ENCODE peak calls at places on chromosomes 7 and 10, in nine cellular contexts. T is hepatocyte; G is cardiac muscle cell; F is CD4-positive, alpha-beta memory T cell; W is sigmoid colon; H is neuronal stem cell; O is gastrocnemius medialis; Q is body of pancreas; D is adrenal gland. V is an unnamed sample.
A peak's percentile ranks its signal among the peaks of the same experiment; 100 is the strongest.

GRCh38 chr7:27115161-27116018 is 12.9 kb upstream of the HOXA2 start:
- DNase-seq in D (no peak), Q (no peak), O (no peak), W (peak; percentile 75), G (no peak), F (no peak), H (no peak), T (peak; percentile 72), V (no peak)

GRCh38 chr7:24401628-24402593 is 117.9 kb downstream of the NPY start:
- DNase-seq in F (peak; percentile 13), G (peak; percentile 11), W (no peak), D (no peak), T (peak; percentile 41), H (no peak), Q (no peak), O (no peak), V (no peak)

GRCh38 chr10:87847550-87847949 is 15.8 kb downstream of the KLLN start:
- DNase-seq in F (no peak), D (no peak), T (no peak), Q (no peak), W (no peak), H (no peak), O (no peak), G (no peak), V (no peak)

GRCh38 chr7:138982204-138982623 is 1.0 kb upstream of the KIAA1549 start:
- DNase-seq in D (no peak), T (peak; percentile 41), F (no peak), G (no peak), H (no peak), W (no peak), O (no peak), Q (no peak), V (no peak)

GRCh38 chr10:91219371-91220193 is 881 bp upstream of the PCGF5 start:
- DNase-seq in H (no peak), F (no peak), Q (no peak), G (no peak), O (no peak), D (no peak), W (no peak), T (peak; percentile 46), V (no peak)

GRCh38 chr10:6083523-6084475 is 5.0 kb upstream of the RBM17 start:
- DNase-seq in O (no peak), F (peak; percentile 61), W (no peak), H (no peak), Q (no peak), G (no peak), T (no peak), D (no peak), V (no peak)

GRCh38 chr10:29026065-29026797 is 262.6 kb upstream of the LYZL1 start:
- DNase-seq in G (peak; percentile 17), O (no peak), W (no peak), D (no peak), H (no peak), F (no peak), T (no peak), Q (no peak), V (no peak)

GRCh38 chr7:135333196-135333595 is 99.6 kb downstream of the STRA8 start:
- DNase-seq in W (no peak), Q (no peak), F (no peak), T (no peak), H (no peak), G (no peak), O (no peak), D (peak; percentile 43), V (no peak)

GRCh38 chr10:128001346-128001745 is 94.4 kb downstream of the PTPRE start:
- DNase-seq in D (no peak), F (no peak), O (no peak), H (no peak), W (peak; percentile 38), T (no peak), Q (no peak), G (no peak), V (no peak)

GRCh38 chr7:111587715-111588433 is 25.6 kb upstream of the IMMP2L start:
- DNase-seq in D (no peak), G (no peak), W (no peak), F (no peak), O (no peak), T (no peak), H (no peak), Q (no peak), V (no peak)

GRCh38 chr7:65448824-65449504 is 75.3 kb downstream of the ZNF92 start:
- DNase-seq in W (no peak), H (no peak), D (no peak), O (no peak), T (no peak), F (no peak), G (no peak), Q (no peak), V (no peak)

GRCh38 chr10:24862586-24862985 is 89.8 kb downstream of the PRTFDC1 start:
- DNase-seq in G (no peak), H (no peak), Q (no peak), D (no peak), W (no peak), F (no peak), T (no peak), O (no peak), V (no peak)

GRCh38 chr7:51455086-51455485 is 138.5 kb upstream of the COBL start:
- DNase-seq in O (no peak), G (no peak), W (no peak), D (no peak), T (no peak), H (no peak), F (no peak), Q (no peak), V (no peak)

GRCh38 chr7:46603780-46604725 is 683.0 kb upstream of the IGFBP3 start:
- DNase-seq in G (peak; percentile 73), Q (peak; percentile 80), T (peak; percentile 68), W (peak; percentile 99), F (no peak), H (no peak), O (peak; percentile 93), D (peak; percentile 88), V (peak; percentile 90)

GRCh38 chr10:3008518-3009195 is 58.7 kb upstream of the PFKP start:
- DNase-seq in H (no peak), T (no peak), Q (no peak), G (no peak), F (no peak), D (no peak), O (no peak), W (no peak), V (no peak)

GRCh38 chr10:71064413-71065118 is 147.8 kb upstream of the UNC5B start:
- DNase-seq in O (peak; percentile 50), G (peak; percentile 84), F (no peak), W (no peak), Q (no peak), T (no peak), D (no peak), H (no peak), V (no peak)

GRCh38 chr7:44490351-44491200 is at the start of gene NUDCD3:
- DNase-seq in D (peak; percentile 90), T (peak; percentile 92), Q (peak; percentile 89), G (peak; percentile 89), O (peak; percentile 83), F (peak; percentile 84), H (peak; percentile 70), W (peak; percentile 91), V (peak; percentile 24)

GRCh38 chr7:6654842-6655610 is 17.9 kb downstream of the ZNF316 start:
- DNase-seq in W (peak; percentile 58), O (no peak), G (no peak), T (no peak), D (no peak), F (no peak), Q (no peak), H (no peak), V (no peak)

GRCh38 chr7:6651866-6652445 is 14.8 kb downstream of the ZNF316 start:
- DNase-seq in H (no peak), Q (no peak), O (no peak), F (no peak), G (no peak), W (peak; percentile 60), D (no peak), T (no peak), V (no peak)

GRCh38 chr7:6652446-6653011 is 15.4 kb downstream of the ZNF316 start:
- DNase-seq in Q (no peak), G (no peak), D (no peak), O (no peak), H (no peak), W (peak; percentile 48), F (no peak), T (no peak), V (no peak)

GRCh38 chr7:6654113-6654841 is 17.2 kb downstream of the ZNF316 start:
- DNase-seq in T (no peak), H (no peak), G (no peak), W (no peak), Q (no peak), D (no peak), F (no peak), O (no peak), V (no peak)

GRCh38 chr7:6653101-6653995 is 16.2 kb downstream of the ZNF316 start:
- DNase-seq in O (no peak), Q (no peak), G (no peak), F (no peak), D (no peak), H (no peak), T (no peak), W (peak; percentile 40), V (no peak)
- H3K9me3 ChIP-seq in O (no peaks in the 10 kb centered on the region), Q (no peaks in the 10 kb centered on the region), G (no peaks in the 10 kb centered on the region), F (no peaks in the 10 kb centered on the region), D (no peaks in the 10 kb centered on the region), H (peaks cover 36% of the 10 kb centered on the region), T (no peaks in the 10 kb centered on the region), W (no peaks in the 10 kb centered on the region), V (no peaks in the 10 kb centered on the region)

DNA sequence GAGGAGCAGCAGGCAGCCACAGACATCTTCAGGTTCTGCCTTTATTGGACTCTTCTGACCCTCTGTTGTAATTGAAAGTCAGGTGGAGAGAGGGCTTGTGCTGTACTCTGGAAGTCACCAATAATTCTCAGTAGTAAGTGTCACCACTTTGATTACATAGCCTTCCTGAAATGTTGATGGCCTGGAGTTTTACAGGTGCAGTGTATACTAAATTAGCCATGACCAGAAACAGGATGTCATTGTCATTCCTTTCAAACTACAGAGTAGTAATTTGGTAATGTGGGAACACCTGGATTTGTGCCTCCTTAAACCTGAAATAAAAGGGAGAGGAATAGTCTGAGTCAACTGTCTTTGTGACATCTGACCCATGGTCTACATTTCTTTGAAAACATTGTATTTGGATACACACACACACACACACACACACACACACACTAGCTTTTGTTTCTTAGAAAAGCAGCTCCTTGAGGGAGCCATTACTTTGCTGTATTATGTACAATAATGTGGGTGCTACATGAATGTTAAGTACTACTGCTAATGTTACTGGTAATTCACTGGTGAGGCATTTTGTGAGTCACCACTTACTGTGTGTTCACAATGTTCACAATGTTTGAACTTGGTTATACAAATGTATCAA is 19.6 kb downstream of the ARL4A start:
- DNase-seq in T (no peak), F (no peak), O (no peak), G (no peak), Q (no peak), W (no peak), H (no peak), D (no peak), V (no peak)
- H3K27ac ChIP-seq in T (peak overlapping the region; percentile 41), F (no peak overlapping the region), O (no peak overlapping the region), G (no peak overlapping the region), Q (no peak overlapping the region), W (no peak overlapping the region), H (no peak overlapping the region), D (no peak overlapping the region), V (no peak overlapping the region)

GRCh38 chr7:81745706-81746105 is 24.1 kb downstream of the HGF start:
- DNase-seq in Q (no peak), F (no peak), D (no peak), T (no peak), W (no peak), H (no peak), O (no peak), G (no peak), V (no peak)
- H3K4me3 ChIP-seq in Q (no peak overlapping the region), F (no peak overlapping the region), D (no peak overlapping the region), T (no peak overlapping the region), W (no peak overlapping the region), H (no peak overlapping the region), O (no peak overlapping the region), G (no peak overlapping the region), V (no peak overlapping the region)

GRCh38 chr7:57250801-57251200 is 118.6 kb upstream of the ZNF479 start:
- DNase-seq in H (no peak), D (no peak), G (no peak), O (no peak), F (no peak), W (no peak), Q (no peak), T (no peak), V (no peak)
- H3K9me3 ChIP-seq in H (no peaks in the 10 kb centered on the region), D (no peaks in the 10 kb centered on the region), G (no peaks in the 10 kb centered on the region), O (no peaks in the 10 kb centered on the region), F (peaks cover 3% of the 10 kb centered on the region), W (no peaks in the 10 kb centered on the region), Q (peaks cover 7% of the 10 kb centered on the region), T (no peaks in the 10 kb centered on the region), V (no peaks in the 10 kb centered on the region)